ENCODE peak calls at places on chromosomes 6 and 20, in six cellular contexts. One of them, this sample, is unnamed.

GRCh38 chr6:30687659-30688431 is 1.4 kb upstream of the PPP1R18 start:
- DNase-seq in PC-9: no peak
- DNase-seq in left cardiac atrium: peak; percentile 64
- DNase-seq in activated T-cell treated with anti-CD3 and anti-CD28 coated beads for 1 hour: no peak
- DNase-seq in HFFc6: peak; percentile 53
- DNase-seq in NCI-H1092 treated with DMSO at 0.1 percent for 48 hours: no peak
- DNase-seq in this sample: peak; percentile 22

GRCh38 chr6:7047966-7048365 is 59.8 kb upstream of the RREB1 start:
- DNase-seq in PC-9: no peak
- DNase-seq in left cardiac atrium: no peak
- DNase-seq in activated T-cell treated with anti-CD3 and anti-CD28 coated beads for 1 hour: no peak
- DNase-seq in HFFc6: no peak
- DNase-seq in NCI-H1092 treated with DMSO at 0.1 percent for 48 hours: no peak
- DNase-seq in this sample: no peak

GRCh38 chr6:617485-618100 is 39.3 kb downstream of the HUS1B start:
- DNase-seq in PC-9: no peak
- DNase-seq in left cardiac atrium: no peak
- DNase-seq in activated T-cell treated with anti-CD3 and anti-CD28 coated beads for 1 hour: no peak
- DNase-seq in HFFc6: no peak
- DNase-seq in NCI-H1092 treated with DMSO at 0.1 percent for 48 hours: no peak
- DNase-seq in this sample: no peak

GRCh38 chr6:24847402-24847801 is 48.7 kb upstream of the ARMH2 start:
- DNase-seq in PC-9: no peak
- DNase-seq in left cardiac atrium: no peak
- DNase-seq in activated T-cell treated with anti-CD3 and anti-CD28 coated beads for 1 hour: no peak
- DNase-seq in HFFc6: no peak
- DNase-seq in NCI-H1092 treated with DMSO at 0.1 percent for 48 hours: no peak
- DNase-seq in this sample: no peak

GRCh38 chr6:11007715-11008608 is 36.1 kb downstream of the ELOVL2 start:
- DNase-seq in PC-9: peak; percentile 57
- DNase-seq in left cardiac atrium: no peak
- DNase-seq in activated T-cell treated with anti-CD3 and anti-CD28 coated beads for 1 hour: no peak
- DNase-seq in HFFc6: peak; percentile 22
- DNase-seq in NCI-H1092 treated with DMSO at 0.1 percent for 48 hours: no peak
- DNase-seq in this sample: no peak

GRCh38 chr6:40721252-40721936 is 134.2 kb upstream of the LRFN2 start:
- DNase-seq in PC-9: no peak
- DNase-seq in left cardiac atrium: no peak
- DNase-seq in activated T-cell treated with anti-CD3 and anti-CD28 coated beads for 1 hour: no peak
- DNase-seq in HFFc6: no peak
- DNase-seq in NCI-H1092 treated with DMSO at 0.1 percent for 48 hours: no peak
- DNase-seq in this sample: no peak

GRCh38 chr20:1947535-1947846 is 46.4 kb downstream of the PDYN start:
- DNase-seq in PC-9: no peak
- DNase-seq in left cardiac atrium: no peak
- DNase-seq in activated T-cell treated with anti-CD3 and anti-CD28 coated beads for 1 hour: no peak
- DNase-seq in HFFc6: no peak
- DNase-seq in NCI-H1092 treated with DMSO at 0.1 percent for 48 hours: no peak
- DNase-seq in this sample: no peak

GRCh38 chr6:72422126-72422680 is 199.7 kb upstream of the KCNQ5 start:
- DNase-seq in PC-9: no peak
- DNase-seq in left cardiac atrium: no peak
- DNase-seq in activated T-cell treated with anti-CD3 and anti-CD28 coated beads for 1 hour: no peak
- DNase-seq in HFFc6: peak; percentile 89
- DNase-seq in NCI-H1092 treated with DMSO at 0.1 percent for 48 hours: no peak
- DNase-seq in this sample: no peak

GRCh38 chr20:18585134-18585533 is 2.7 kb upstream of the DTD1 start:
- DNase-seq in PC-9: peak; percentile 40
- DNase-seq in left cardiac atrium: no peak
- DNase-seq in activated T-cell treated with anti-CD3 and anti-CD28 coated beads for 1 hour: no peak
- DNase-seq in HFFc6: peak; percentile 18
- DNase-seq in NCI-H1092 treated with DMSO at 0.1 percent for 48 hours: no peak
- DNase-seq in this sample: no peak

GRCh38 chr6:69795469-69796080 is 1.2 kb downstream of the LMBRD1 start:
- DNase-seq in PC-9: no peak
- DNase-seq in left cardiac atrium: no peak
- DNase-seq in activated T-cell treated with anti-CD3 and anti-CD28 coated beads for 1 hour: no peak
- DNase-seq in HFFc6: no peak
- DNase-seq in NCI-H1092 treated with DMSO at 0.1 percent for 48 hours: no peak
- DNase-seq in this sample: no peak

GRCh38 chr6:111767752-111768430 is 105.4 kb downstream of the FYN start:
- DNase-seq in PC-9: peak; percentile 17
- DNase-seq in left cardiac atrium: no peak
- DNase-seq in activated T-cell treated with anti-CD3 and anti-CD28 coated beads for 1 hour: no peak
- DNase-seq in HFFc6: no peak
- DNase-seq in NCI-H1092 treated with DMSO at 0.1 percent for 48 hours: no peak
- DNase-seq in this sample: no peak

GRCh38 chr20:6053776-6054688 is at the start of gene LRRN4:
- DNase-seq in PC-9: peak; percentile 79
- DNase-seq in left cardiac atrium: no peak
- DNase-seq in activated T-cell treated with anti-CD3 and anti-CD28 coated beads for 1 hour: no peak
- DNase-seq in HFFc6: no peak
- DNase-seq in NCI-H1092 treated with DMSO at 0.1 percent for 48 hours: peak; percentile 44
- DNase-seq in this sample: peak; percentile 91

GRCh38 chr20:561437-562231 is 18.0 kb upstream of the CSNK2A1 start:
- DNase-seq in PC-9: no peak
- DNase-seq in left cardiac atrium: peak; percentile 52
- DNase-seq in activated T-cell treated with anti-CD3 and anti-CD28 coated beads for 1 hour: peak; percentile 19
- DNase-seq in HFFc6: peak; percentile 70
- DNase-seq in NCI-H1092 treated with DMSO at 0.1 percent for 48 hours: peak; percentile 39
- DNase-seq in this sample: peak; percentile 67

GRCh38 chr6:113359155-113360140 is 497.7 kb upstream of the MARCKS start:
- DNase-seq in PC-9: no peak
- DNase-seq in left cardiac atrium: no peak
- DNase-seq in activated T-cell treated with anti-CD3 and anti-CD28 coated beads for 1 hour: no peak
- DNase-seq in HFFc6: peak; percentile 59
- DNase-seq in NCI-H1092 treated with DMSO at 0.1 percent for 48 hours: no peak
- DNase-seq in this sample: no peak

GRCh38 chr6:124234806-124235205 is 431.1 kb downstream of the NKAIN2 start:
- DNase-seq in PC-9: no peak
- DNase-seq in left cardiac atrium: no peak
- DNase-seq in activated T-cell treated with anti-CD3 and anti-CD28 coated beads for 1 hour: no peak
- DNase-seq in HFFc6: no peak
- DNase-seq in NCI-H1092 treated with DMSO at 0.1 percent for 48 hours: peak; percentile 9
- DNase-seq in this sample: no peak

GRCh38 chr6:156955494-156956183 is 178.5 kb downstream of the ARID1B start:
- DNase-seq in PC-9: no peak
- DNase-seq in left cardiac atrium: peak; percentile 78
- DNase-seq in activated T-cell treated with anti-CD3 and anti-CD28 coated beads for 1 hour: no peak
- DNase-seq in HFFc6: no peak
- DNase-seq in NCI-H1092 treated with DMSO at 0.1 percent for 48 hours: no peak
- DNase-seq in this sample: no peak